ENCODE peak calls at places on chromosomes 6 and 20, in seven cellular contexts. M, R, B, N, C, E and O are unnamed samples.

GRCh38 chr6:155313602-155314091 is 637 bp downstream of the TFB1M start:
- DNase-seq in M (no peak), R (peak; percentile 5), B (no peak), N (no peak), C (no peak), E (no peak), O (peak; percentile 28)

GRCh38 chr20:48983423-48984400 is 62.2 kb downstream of the ARFGEF2 start:
- DNase-seq in M (peak; percentile 91), R (peak; percentile 38), B (no peak), N (peak; percentile 27), C (no peak), E (no peak), O (no peak)

GRCh38 chr6:160297310-160297709 is 38.7 kb upstream of the SLC22A2 start:
- DNase-seq in M (no peak), R (no peak), B (no peak), N (no peak), C (no peak), E (peak; percentile 47), O (no peak)

GRCh38 chr6:21022343-21023107 is 488.3 kb downstream of the CDKAL1 start:
- DNase-seq in M (peak; percentile 82), R (no peak), B (no peak), N (no peak), C (peak; percentile 30), E (no peak), O (peak; percentile 45)

GRCh38 chr6:106163446-106163965 is 77.4 kb downstream of the PRDM1 start:
- DNase-seq in M (peak; percentile 76), R (no peak), B (no peak), N (peak; percentile 40), C (no peak), E (peak; percentile 52), O (peak; percentile 54)

GRCh38 chr6:24205020-24205492 is 79.0 kb downstream of the NRSN1 start:
- DNase-seq in M (peak; percentile 38), R (peak; percentile 6), B (no peak), N (no peak), C (no peak), E (no peak), O (no peak)

GRCh38 chr20:5315807-5316187 is 957 bp downstream of the PROKR2 start:
- DNase-seq in M (no peak), R (no peak), B (no peak), N (no peak), C (no peak), E (no peak), O (no peak)

GRCh38 chr6:25193865-25194679 is 85.1 kb upstream of the CARMIL1 start:
- DNase-seq in M (no peak), R (no peak), B (no peak), N (no peak), C (no peak), E (no peak), O (peak; percentile 53)

GRCh38 chr6:12114055-12114503 is 102.0 kb downstream of the HIVEP1 start:
- DNase-seq in M (no peak), R (no peak), B (no peak), N (no peak), C (no peak), E (no peak), O (no peak)

GRCh38 chr6:125453516-125453915 is 151.7 kb upstream of the HDDC2 start:
- DNase-seq in M (no peak), R (no peak), B (no peak), N (no peak), C (no peak), E (no peak), O (no peak)

GRCh38 chr20:23150304-23151007 is 64.3 kb upstream of the CD93 start:
- DNase-seq in M (no peak), R (no peak), B (peak; percentile 8), N (no peak), C (no peak), E (no peak), O (no peak)

GRCh38 chr6:72619883-72620696 is 1.8 kb upstream of the KCNQ5 start:
- DNase-seq in M (peak; percentile 45), R (no peak), B (no peak), N (peak; percentile 28), C (no peak), E (peak; percentile 41), O (peak; percentile 34)

GRCh38 chr6:21748343-21749063 is 155.0 kb downstream of the SOX4 start:
- DNase-seq in M (peak; percentile 61), R (no peak), B (no peak), N (no peak), C (no peak), E (no peak), O (no peak)

GRCh38 chr6:7624781-7625710 is 35.0 kb downstream of the SNRNP48 start:
- DNase-seq in M (no peak), R (no peak), B (no peak), N (no peak), C (no peak), E (no peak), O (no peak)

GRCh38 chr6:105759015-105759414 is 327.1 kb upstream of the PRDM1 start:
- DNase-seq in M (no peak), R (no peak), B (no peak), N (no peak), C (no peak), E (no peak), O (no peak)

GRCh38 chr20:23152308-23152892 is 66.3 kb upstream of the CD93 start:
- DNase-seq in M (peak; percentile 88), R (no peak), B (no peak), N (peak; percentile 92), C (no peak), E (peak; percentile 49), O (no peak)

GRCh38 chr20:49278817-49279676 is 1.2 kb upstream of the ZNFX1 start:
- DNase-seq in M (no peak), R (no peak), B (no peak), N (peak; percentile 36), C (no peak), E (peak; percentile 27), O (peak; percentile 32)

GRCh38 chr6:513961-514360 is 122.4 kb downstream of the IRF4 start:
- DNase-seq in M (no peak), R (no peak), B (no peak), N (no peak), C (no peak), E (no peak), O (no peak)

GRCh38 chr6:55868910-55869479 is 6.4 kb downstream of the BMP5 start:
- DNase-seq in M (peak; percentile 75), R (no peak), B (peak; percentile 23), N (no peak), C (peak; percentile 15), E (no peak), O (no peak)

GRCh38 chr6:131063028-131063763 is at the start of gene EPB41L2:
- DNase-seq in M (peak; percentile 86), R (peak; percentile 48), B (peak; percentile 56), N (peak; percentile 89), C (peak; percentile 75), E (peak; percentile 92), O (peak; percentile 99)
- TF ChIP-seq POLR2A in M (peak; percentile 84), R (peak; percentile 38), B (no peak), N (peak; percentile 14), C (peak; percentile 86), E (peak; percentile 73), O (peak; percentile 67)

GRCh38 chr20:63537525-63538203 is 488 bp upstream of the PTK6 start:
- DNase-seq in M (peak; percentile 86), R (peak; percentile 100), B (peak; percentile 82), N (peak; percentile 87), C (peak; percentile 64), E (peak; percentile 97), O (peak; percentile 96)
- TF ChIP-seq POLR2A in M (peak; percentile 62), R (peak; percentile 50), B (no peak), N (no peak), C (peak; percentile 13), E (peak; percentile 94), O (peak; percentile 52)

DNA sequence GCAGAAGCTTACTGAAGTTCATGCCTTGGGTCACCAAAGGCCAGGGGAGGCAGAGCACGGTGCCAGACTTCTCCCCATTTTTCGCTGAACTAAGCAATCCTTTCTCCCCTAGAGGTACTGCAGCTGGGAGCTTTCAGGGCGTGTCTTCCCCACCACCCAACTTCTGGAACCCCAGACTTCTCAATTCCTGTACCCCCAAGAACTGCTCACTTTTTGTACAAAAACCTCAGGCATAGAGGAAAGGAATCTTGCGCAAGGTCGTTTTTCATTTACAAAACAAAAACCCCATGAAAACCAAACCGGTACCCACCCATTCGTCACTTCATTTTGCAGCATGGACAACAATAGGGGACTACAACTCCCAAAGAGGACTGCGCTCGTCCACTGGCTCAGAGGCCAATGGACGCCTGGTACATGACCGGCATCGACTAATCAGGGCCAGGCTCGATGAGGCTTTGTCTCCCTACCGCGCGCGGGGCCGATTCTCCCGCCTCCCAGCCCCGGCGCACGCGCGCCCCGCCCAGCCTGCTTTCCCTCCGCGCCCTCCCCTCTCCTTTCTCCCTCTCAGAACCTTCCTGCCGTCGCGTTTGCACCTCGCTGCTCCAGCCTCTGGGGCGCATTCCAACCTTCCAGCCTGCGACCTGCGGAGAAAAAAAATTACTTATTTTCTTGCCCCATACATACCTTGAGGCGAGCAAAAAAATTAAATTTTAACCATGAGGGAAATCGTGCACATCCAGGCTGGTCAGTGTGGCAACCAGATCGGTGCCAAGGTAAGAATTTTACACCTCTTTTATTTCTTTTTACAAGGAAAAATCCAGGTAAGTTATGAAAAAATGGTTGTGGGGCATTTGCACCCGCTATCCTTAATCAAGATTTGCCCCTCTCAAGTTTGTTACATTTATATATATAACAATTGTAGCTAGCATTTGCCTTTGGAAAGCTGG is at the start of gene TUBB:
- DNase-seq in M (peak; percentile 97), R (peak; percentile 78), B (peak; percentile 97), N (peak; percentile 98), C (peak; percentile 98), E (peak; percentile 98), O (peak; percentile 99)
- TF ChIP-seq POLR2A in M (peak; percentile 95), R (peak; percentile 69), B (peak; percentile 56), N (no peak), C (peak; percentile 95), E (peak; percentile 96), O (peak; percentile 77)

DNA sequence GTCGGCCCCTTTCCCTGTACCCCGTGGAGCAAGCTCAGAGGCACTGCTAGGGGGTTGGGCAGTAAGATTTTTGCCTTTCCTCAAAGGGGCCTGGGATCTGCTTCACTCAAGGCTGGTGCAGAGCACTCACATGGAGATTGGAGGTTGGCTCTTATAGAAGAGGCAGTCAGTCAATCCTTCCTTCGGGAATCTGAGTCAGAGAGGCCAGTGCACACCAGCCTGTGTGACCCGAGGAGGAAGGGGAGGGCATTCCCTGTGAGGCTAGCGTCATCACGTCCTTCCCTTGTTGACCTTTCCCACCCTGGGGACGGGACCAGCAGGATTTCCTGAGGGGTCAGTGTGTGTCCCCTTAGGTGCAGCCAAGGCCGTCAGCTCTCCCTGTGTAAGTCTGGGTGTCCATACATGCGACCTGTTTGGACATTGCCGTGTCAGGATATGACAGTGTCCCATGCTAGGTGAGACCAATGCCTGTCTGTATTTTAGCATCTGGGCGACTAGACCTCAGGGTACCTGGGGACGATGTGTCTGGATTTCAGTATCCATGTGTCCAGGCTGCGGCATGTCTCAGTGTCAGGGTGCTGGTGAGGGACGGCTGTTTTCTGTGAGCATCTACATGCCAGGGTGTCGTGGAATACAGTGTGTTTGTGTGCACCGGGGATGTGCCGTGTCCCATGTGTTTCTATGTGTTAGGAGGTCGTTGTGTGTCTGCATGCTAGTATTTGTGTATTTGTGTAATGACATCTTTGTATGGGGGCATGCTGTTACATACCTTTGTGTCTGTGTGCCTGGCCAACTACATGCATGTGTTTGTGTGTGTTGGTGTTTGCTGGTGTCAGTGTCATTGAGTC is 2.8 kb upstream of the ZNF512B start:
- DNase-seq in M (no peak), R (no peak), B (peak; percentile 17), N (peak; percentile 35), C (no peak), E (peak; percentile 6), O (no peak)
- TF ChIP-seq POLR2A in M (no peak), R (no peak), B (no peak), N (no peak), C (no peak), E (no peak), O (no peak)